ENCODE peak calls at places on chromosome 12, in eight cellular contexts. E, V, J, S, K, C, W and M are unnamed samples.
A peak's percentile ranks its signal among the peaks of the same experiment; 100 is the strongest.

GRCh38 chr12:68497702-68498101 is 113.0 kb upstream of the RAP1B start:
- DNase-seq in J (no peak), S (no peak), E (no peak), W (peak; percentile 26), C (no peak), K (no peak), V (no peak), M (no peak)

GRCh38 chr12:34296143-34297041 is 274.1 kb downstream of the ALG10 start:
- DNase-seq in S (no peak), V (peak; percentile 4), C (no peak), K (no peak), J (no peak), E (no peak), W (no peak), M (no peak)

GRCh38 chr12:107396991-107397390 is 288.6 kb upstream of the PWP1 start:
- DNase-seq in C (no peak), J (no peak), S (no peak), V (no peak), W (no peak), K (no peak), E (no peak), M (no peak)

GRCh38 chr12:68873316-68873715 is 59.7 kb downstream of the CPM start:
- DNase-seq in J (no peak), W (no peak), S (no peak), K (no peak), E (no peak), V (no peak), C (no peak), M (no peak)

GRCh38 chr12:54429014-54429471 is 10.0 kb upstream of the ITGA5 start:
- DNase-seq in J (no peak), W (no peak), E (no peak), S (no peak), K (no peak), C (no peak), V (no peak), M (no peak)

GRCh38 chr12:12791756-12792346 is 6.4 kb downstream of the APOLD1 start:
- DNase-seq in J (no peak), E (no peak), K (no peak), C (no peak), V (no peak), W (no peak), S (no peak), M (peak; percentile 31)

GRCh38 chr12:47885012-47885501 is 19.7 kb downstream of the VDR start:
- DNase-seq in E (no peak), C (no peak), K (peak; percentile 26), V (peak; percentile 24), W (no peak), S (no peak), J (no peak), M (no peak)

GRCh38 chr12:50862316-50862715 is 19.6 kb downstream of the TMPRSS12 start:
- DNase-seq in C (peak; percentile 36), W (no peak), K (no peak), E (no peak), S (no peak), J (no peak), V (no peak), M (no peak)

GRCh38 chr12:52378091-52378490 is 7.4 kb downstream of the KRT84 start:
- DNase-seq in V (no peak), C (no peak), S (no peak), K (no peak), J (no peak), W (no peak), E (no peak), M (no peak)

GRCh38 chr12:98582093-98582492 is 11.4 kb upstream of the SLC25A3 start:
- DNase-seq in C (no peak), W (no peak), J (no peak), K (no peak), V (no peak), E (no peak), S (no peak), M (no peak)

GRCh38 chr12:124916370-124917134 is 2.1 kb upstream of the UBC start:
- DNase-seq in S (no peak), K (no peak), W (no peak), V (no peak), C (no peak), J (no peak), E (no peak), M (peak; percentile 82)

GRCh38 chr12:47722926-47723631 is 2.2 kb downstream of the ENDOU start:
- DNase-seq in E (no peak), J (no peak), C (no peak), K (no peak), S (no peak), V (no peak), W (no peak), M (no peak)

GRCh38 chr12:41190360-41190759 is 2.2 kb downstream of the PDZRN4 start:
- DNase-seq in E (peak; percentile 19), S (no peak), C (no peak), V (no peak), K (no peak), W (no peak), J (no peak), M (peak; percentile 25)

GRCh38 chr12:111447571-111448265 is 42.0 kb downstream of the SH2B3 start:
- DNase-seq in S (no peak), C (no peak), W (no peak), J (no peak), K (no peak), V (no peak), E (no peak), M (no peak)

GRCh38 chr12:120394483-120395367 is 25.8 kb upstream of the MSI1 start:
- DNase-seq in W (no peak), V (no peak), E (no peak), S (no peak), K (no peak), C (no peak), J (peak; percentile 18), M (peak; percentile 90)